ENCODE peak calls at places on chromosome 16, in nine cellular contexts. One of them, this sample, is unnamed.
A peak's percentile ranks its signal among the peaks of the same experiment; 100 is the strongest.

GRCh38 chr16:9331503-9331902 is 240.1 kb downstream of the HAPSTR1 start:
- DNase-seq in iris pigment epithelial cell: no peak
- DNase-seq in foreskin fibroblast: no peak
- DNase-seq in GM20000: no peak
- DNase-seq in SK-N-DZ: no peak
- DNase-seq in GM19239: no peak
- DNase-seq in AG10803: no peak
- DNase-seq in stimulated activated CD8-positive, alpha-beta memory T cell treated with anti-CD3 and anti-CD28 coated beads, Interleukin-4, amount 100 ng/mL, for 4 hours: no peak
- DNase-seq in AG09319: no peak
- DNase-seq in this sample: no peak

GRCh38 chr16:50445603-50446250 is 76.9 kb upstream of the BRD7 start:
- DNase-seq in GM19239: no peak
- DNase-seq in foreskin fibroblast: no peak
- DNase-seq in iris pigment epithelial cell: no peak
- DNase-seq in stimulated activated CD8-positive, alpha-beta memory T cell treated with anti-CD3 and anti-CD28 coated beads, Interleukin-4, amount 100 ng/mL, for 4 hours: no peak
- DNase-seq in GM20000: no peak
- DNase-seq in AG10803: no peak
- DNase-seq in SK-N-DZ: no peak
- DNase-seq in AG09319: no peak
- DNase-seq in this sample: no peak

GRCh38 chr16:18983565-18984424 is at the start of gene TMC7:
- DNase-seq in AG09319: peak; percentile 43
- DNase-seq in stimulated activated CD8-positive, alpha-beta memory T cell treated with anti-CD3 and anti-CD28 coated beads, Interleukin-4, amount 100 ng/mL, for 4 hours: no peak
- DNase-seq in foreskin fibroblast: peak; percentile 79
- DNase-seq in GM19239: no peak
- DNase-seq in AG10803: peak; percentile 77
- DNase-seq in SK-N-DZ: peak; percentile 89
- DNase-seq in iris pigment epithelial cell: peak; percentile 76
- DNase-seq in GM20000: peak; percentile 66
- DNase-seq in this sample: no peak

GRCh38 chr16:24013054-24013636 is 177.4 kb downstream of the PRKCB start:
- DNase-seq in iris pigment epithelial cell: no peak
- DNase-seq in AG10803: no peak
- DNase-seq in GM19239: no peak
- DNase-seq in SK-N-DZ: no peak
- DNase-seq in GM20000: no peak
- DNase-seq in stimulated activated CD8-positive, alpha-beta memory T cell treated with anti-CD3 and anti-CD28 coated beads, Interleukin-4, amount 100 ng/mL, for 4 hours: no peak
- DNase-seq in AG09319: no peak
- DNase-seq in foreskin fibroblast: no peak
- DNase-seq in this sample: no peak

GRCh38 chr16:73040136-73040535 is 7.8 kb downstream of the ZFHX3 start:
- DNase-seq in foreskin fibroblast: no peak
- DNase-seq in SK-N-DZ: no peak
- DNase-seq in GM19239: no peak
- DNase-seq in stimulated activated CD8-positive, alpha-beta memory T cell treated with anti-CD3 and anti-CD28 coated beads, Interleukin-4, amount 100 ng/mL, for 4 hours: no peak
- DNase-seq in AG09319: no peak
- DNase-seq in AG10803: no peak
- DNase-seq in GM20000: no peak
- DNase-seq in iris pigment epithelial cell: no peak
- DNase-seq in this sample: no peak

GRCh38 chr16:59683709-59684108 is 949.6 kb upstream of the GOT2 start:
- DNase-seq in GM20000: no peak
- DNase-seq in iris pigment epithelial cell: no peak
- DNase-seq in AG09319: no peak
- DNase-seq in SK-N-DZ: no peak
- DNase-seq in GM19239: no peak
- DNase-seq in foreskin fibroblast: no peak
- DNase-seq in stimulated activated CD8-positive, alpha-beta memory T cell treated with anti-CD3 and anti-CD28 coated beads, Interleukin-4, amount 100 ng/mL, for 4 hours: no peak
- DNase-seq in AG10803: no peak
- DNase-seq in this sample: no peak

GRCh38 chr16:19555938-19556778 is 655 bp downstream of the VPS35L start:
- DNase-seq in GM20000: peak; percentile 33
- DNase-seq in foreskin fibroblast: peak; percentile 6
- DNase-seq in SK-N-DZ: peak; percentile 45
- DNase-seq in stimulated activated CD8-positive, alpha-beta memory T cell treated with anti-CD3 and anti-CD28 coated beads, Interleukin-4, amount 100 ng/mL, for 4 hours: no peak
- DNase-seq in AG10803: peak; percentile 23
- DNase-seq in iris pigment epithelial cell: peak; percentile 31
- DNase-seq in AG09319: no peak
- DNase-seq in GM19239: no peak
- DNase-seq in this sample: peak; percentile 19

GRCh38 chr16:19384656-19385055 is 33.0 kb upstream of the TMC5 start:
- DNase-seq in AG09319: no peak
- DNase-seq in SK-N-DZ: no peak
- DNase-seq in stimulated activated CD8-positive, alpha-beta memory T cell treated with anti-CD3 and anti-CD28 coated beads, Interleukin-4, amount 100 ng/mL, for 4 hours: no peak
- DNase-seq in AG10803: no peak
- DNase-seq in foreskin fibroblast: no peak
- DNase-seq in GM19239: no peak
- DNase-seq in iris pigment epithelial cell: no peak
- DNase-seq in GM20000: no peak
- DNase-seq in this sample: no peak

GRCh38 chr16:29816694-29817441 is 916 bp downstream of the PAGR1 start:
- DNase-seq in foreskin fibroblast: peak; percentile 76
- DNase-seq in iris pigment epithelial cell: peak; percentile 66
- DNase-seq in SK-N-DZ: no peak
- DNase-seq in GM20000: peak; percentile 55
- DNase-seq in AG09319: no peak
- DNase-seq in AG10803: peak; percentile 60
- DNase-seq in stimulated activated CD8-positive, alpha-beta memory T cell treated with anti-CD3 and anti-CD28 coated beads, Interleukin-4, amount 100 ng/mL, for 4 hours: no peak
- DNase-seq in GM19239: no peak
- DNase-seq in this sample: no peak

GRCh38 chr16:3640632-3641501 is 13.6 kb upstream of the DNASE1 start:
- DNase-seq in AG10803: no peak
- DNase-seq in AG09319: no peak
- DNase-seq in foreskin fibroblast: no peak
- DNase-seq in GM20000: no peak
- DNase-seq in SK-N-DZ: no peak
- DNase-seq in GM19239: no peak
- DNase-seq in iris pigment epithelial cell: no peak
- DNase-seq in stimulated activated CD8-positive, alpha-beta memory T cell treated with anti-CD3 and anti-CD28 coated beads, Interleukin-4, amount 100 ng/mL, for 4 hours: no peak
- DNase-seq in this sample: no peak

GRCh38 chr16:55435387-55435786 is 43.6 kb upstream of the MMP2 start:
- DNase-seq in stimulated activated CD8-positive, alpha-beta memory T cell treated with anti-CD3 and anti-CD28 coated beads, Interleukin-4, amount 100 ng/mL, for 4 hours: no peak
- DNase-seq in GM20000: no peak
- DNase-seq in SK-N-DZ: peak; percentile 37
- DNase-seq in AG10803: no peak
- DNase-seq in GM19239: no peak
- DNase-seq in iris pigment epithelial cell: no peak
- DNase-seq in foreskin fibroblast: no peak
- DNase-seq in AG09319: no peak
- DNase-seq in this sample: no peak

GRCh38 chr16:66927918-66928649 is 2.7 kb upstream of the RRAD start:
- DNase-seq in GM20000: no peak
- DNase-seq in SK-N-DZ: no peak
- DNase-seq in GM19239: no peak
- DNase-seq in AG10803: peak; percentile 41
- DNase-seq in foreskin fibroblast: peak; percentile 45
- DNase-seq in iris pigment epithelial cell: no peak
- DNase-seq in stimulated activated CD8-positive, alpha-beta memory T cell treated with anti-CD3 and anti-CD28 coated beads, Interleukin-4, amount 100 ng/mL, for 4 hours: no peak
- DNase-seq in AG09319: no peak
- DNase-seq in this sample: no peak

GRCh38 chr16:75263963-75264445 is 12.6 kb upstream of the BCAR1 start:
- DNase-seq in GM19239: no peak
- DNase-seq in stimulated activated CD8-positive, alpha-beta memory T cell treated with anti-CD3 and anti-CD28 coated beads, Interleukin-4, amount 100 ng/mL, for 4 hours: no peak
- DNase-seq in GM20000: no peak
- DNase-seq in AG09319: no peak
- DNase-seq in SK-N-DZ: no peak
- DNase-seq in iris pigment epithelial cell: no peak
- DNase-seq in AG10803: no peak
- DNase-seq in foreskin fibroblast: no peak
- DNase-seq in this sample: no peak

GRCh38 chr16:56343661-56344517 is 81.5 kb downstream of the AMFR start:
- DNase-seq in AG09319: no peak
- DNase-seq in AG10803: peak; percentile 3
- DNase-seq in GM19239: no peak
- DNase-seq in stimulated activated CD8-positive, alpha-beta memory T cell treated with anti-CD3 and anti-CD28 coated beads, Interleukin-4, amount 100 ng/mL, for 4 hours: no peak
- DNase-seq in SK-N-DZ: no peak
- DNase-seq in foreskin fibroblast: no peak
- DNase-seq in GM20000: no peak
- DNase-seq in iris pigment epithelial cell: no peak
- DNase-seq in this sample: no peak

GRCh38 chr16:19297454-19297853 is 11.9 kb downstream of the CLEC19A start:
- DNase-seq in AG09319: no peak
- DNase-seq in stimulated activated CD8-positive, alpha-beta memory T cell treated with anti-CD3 and anti-CD28 coated beads, Interleukin-4, amount 100 ng/mL, for 4 hours: no peak
- DNase-seq in GM20000: no peak
- DNase-seq in foreskin fibroblast: no peak
- DNase-seq in iris pigment epithelial cell: no peak
- DNase-seq in AG10803: no peak
- DNase-seq in GM19239: no peak
- DNase-seq in SK-N-DZ: no peak
- DNase-seq in this sample: no peak

GRCh38 chr16:87041732-87042131 is 275.5 kb downstream of the C16orf95 start:
- DNase-seq in stimulated activated CD8-positive, alpha-beta memory T cell treated with anti-CD3 and anti-CD28 coated beads, Interleukin-4, amount 100 ng/mL, for 4 hours: no peak
- DNase-seq in iris pigment epithelial cell: no peak
- DNase-seq in GM20000: no peak
- DNase-seq in SK-N-DZ: no peak
- DNase-seq in AG09319: no peak
- DNase-seq in AG10803: no peak
- DNase-seq in foreskin fibroblast: no peak
- DNase-seq in GM19239: no peak
- DNase-seq in this sample: no peak

GRCh38 chr16:24409045-24409444 is 130.3 kb upstream of the RBBP6 start:
- DNase-seq in SK-N-DZ: no peak
- DNase-seq in AG10803: no peak
- DNase-seq in GM20000: peak; percentile 21
- DNase-seq in AG09319: no peak
- DNase-seq in GM19239: no peak
- DNase-seq in stimulated activated CD8-positive, alpha-beta memory T cell treated with anti-CD3 and anti-CD28 coated beads, Interleukin-4, amount 100 ng/mL, for 4 hours: no peak
- DNase-seq in iris pigment epithelial cell: no peak
- DNase-seq in foreskin fibroblast: no peak
- DNase-seq in this sample: no peak

GRCh38 chr16:105521-105920 is 27.5 kb downstream of the MPG start:
- DNase-seq in AG10803: no peak
- DNase-seq in AG09319: no peak
- DNase-seq in SK-N-DZ: no peak
- DNase-seq in iris pigment epithelial cell: no peak
- DNase-seq in GM20000: no peak
- DNase-seq in foreskin fibroblast: no peak
- DNase-seq in GM19239: no peak
- DNase-seq in stimulated activated CD8-positive, alpha-beta memory T cell treated with anti-CD3 and anti-CD28 coated beads, Interleukin-4, amount 100 ng/mL, for 4 hours: no peak
- DNase-seq in this sample: no peak

GRCh38 chr16:73949574-73950348 is 346.9 kb upstream of the PSMD7 start:
- DNase-seq in GM20000: no peak
- DNase-seq in iris pigment epithelial cell: peak; percentile 88
- DNase-seq in GM19239: no peak
- DNase-seq in AG09319: peak; percentile 95
- DNase-seq in stimulated activated CD8-positive, alpha-beta memory T cell treated with anti-CD3 and anti-CD28 coated beads, Interleukin-4, amount 100 ng/mL, for 4 hours: no peak
- DNase-seq in SK-N-DZ: no peak
- DNase-seq in foreskin fibroblast: peak; percentile 75
- DNase-seq in AG10803: peak; percentile 98
- DNase-seq in this sample: no peak

GRCh38 chr16:57809843-57810196 is 7.5 kb upstream of the KIFC3 start:
- DNase-seq in AG09319: no peak
- DNase-seq in GM19239: no peak
- DNase-seq in iris pigment epithelial cell: no peak
- DNase-seq in GM20000: no peak
- DNase-seq in stimulated activated CD8-positive, alpha-beta memory T cell treated with anti-CD3 and anti-CD28 coated beads, Interleukin-4, amount 100 ng/mL, for 4 hours: no peak
- DNase-seq in SK-N-DZ: no peak
- DNase-seq in AG10803: no peak
- DNase-seq in foreskin fibroblast: no peak
- DNase-seq in this sample: no peak

GRCh38 chr16:83542491-83542890 is 265.3 kb upstream of the HSBP1 start:
- DNase-seq in iris pigment epithelial cell: no peak
- DNase-seq in SK-N-DZ: no peak
- DNase-seq in GM19239: no peak
- DNase-seq in AG10803: peak; percentile 31
- DNase-seq in foreskin fibroblast: no peak
- DNase-seq in GM20000: no peak
- DNase-seq in stimulated activated CD8-positive, alpha-beta memory T cell treated with anti-CD3 and anti-CD28 coated beads, Interleukin-4, amount 100 ng/mL, for 4 hours: no peak
- DNase-seq in AG09319: no peak
- DNase-seq in this sample: no peak

GRCh38 chr16:84324439-84325262 is 30.0 kb downstream of the WFDC1 start:
- DNase-seq in iris pigment epithelial cell: peak; percentile 13
- DNase-seq in stimulated activated CD8-positive, alpha-beta memory T cell treated with anti-CD3 and anti-CD28 coated beads, Interleukin-4, amount 100 ng/mL, for 4 hours: no peak
- DNase-seq in foreskin fibroblast: no peak
- DNase-seq in SK-N-DZ: no peak
- DNase-seq in GM20000: no peak
- DNase-seq in AG09319: no peak
- DNase-seq in GM19239: no peak
- DNase-seq in AG10803: no peak
- DNase-seq in this sample: no peak

GRCh38 chr16:68345351-68345810 is 34.6 kb downstream of the PRMT7 start:
- DNase-seq in GM20000: no peak
- DNase-seq in iris pigment epithelial cell: peak; percentile 32
- DNase-seq in SK-N-DZ: no peak
- DNase-seq in stimulated activated CD8-positive, alpha-beta memory T cell treated with anti-CD3 and anti-CD28 coated beads, Interleukin-4, amount 100 ng/mL, for 4 hours: no peak
- DNase-seq in AG09319: no peak
- DNase-seq in GM19239: no peak
- DNase-seq in AG10803: no peak
- DNase-seq in foreskin fibroblast: no peak
- DNase-seq in this sample: no peak

This sample was measured in activated B cell treated with CpG ODN at 0.5 μM for 24 hours.